ENCODE peak calls at places on chromosome 17, in four cellular contexts. M, L, C and J are unnamed samples.

GRCh38 chr17:20779521-20779920 is 200.0 kb downstream of the CDRT15L2 start:
- DNase-seq in M (no peak), C (no peak), L (no peak), J (no peak)

GRCh38 chr17:44108440-44109311 is 14.8 kb downstream of the HDAC5 start:
- DNase-seq in L (no peak), C (peak), M (no peak), J (no peak)

GRCh38 chr17:260031-260791 is 78.8 kb upstream of the DOC2B start:
- DNase-seq in L (peak), M (no peak), C (no peak), J (peak)

GRCh38 chr17:19768046-19768782 is 20.1 kb upstream of the ALDH3A1 start:
- DNase-seq in C (no peak), M (no peak), L (no peak), J (no peak)

GRCh38 chr17:63881935-63882601 is at the start of gene GH2:
- DNase-seq in L (no peak), M (peak), C (peak), J (peak)

GRCh38 chr17:17416400-17417360 is 60.1 kb upstream of the MED9 start:
- DNase-seq in C (peak), M (no peak), L (no peak), J (no peak)

GRCh38 chr17:66415366-66416206 is 113.2 kb downstream of the PRKCA start:
- DNase-seq in M (no peak), L (no peak), C (no peak), J (no peak)

GRCh38 chr17:66459811-66460270 is 157.4 kb downstream of the PRKCA start:
- DNase-seq in L (no peak), M (no peak), C (peak), J (no peak)

GRCh38 chr17:1533649-1534325 is 17.4 kb upstream of the INPP5K start:
- DNase-seq in M (no peak), C (no peak), L (no peak), J (no peak)

GRCh38 chr17:66716236-66717026 is 118.5 kb upstream of the CACNG5 start:
- DNase-seq in M (no peak), C (no peak), L (no peak), J (peak)

GRCh38 chr17:32970281-32970680 is 21.4 kb upstream of the SPACA3 start:
- DNase-seq in M (no peak), C (no peak), L (no peak), J (no peak)

GRCh38 chr17:7191069-7191468 is 11.9 kb upstream of the ASGR1 start:
- DNase-seq in C (no peak), M (no peak), L (no peak), J (no peak)

GRCh38 chr17:17926840-17927449 is 45.3 kb downstream of the TOM1L2 start:
- DNase-seq in M (no peak), L (no peak), C (no peak), J (no peak)

GRCh38 chr17:18038149-18038850 is 668 bp downstream of the ATPAF2 start:
- DNase-seq in L (no peak), M (no peak), C (peak), J (no peak)

GRCh38 chr17:82287849-82288601 is 14.5 kb upstream of the CSNK1D start:
- DNase-seq in L (no peak), M (no peak), C (peak), J (no peak)

GRCh38 chr17:63189082-63189481 is 223.0 kb downstream of the TANC2 start:
- DNase-seq in C (no peak), L (no peak), M (no peak), J (no peak)

GRCh38 chr17:73228748-73229236 is 32.9 kb downstream of the CPSF4L start:
- DNase-seq in C (peak), L (no peak), M (no peak), J (no peak)

GRCh38 chr17:72683506-72684404 is 408.7 kb downstream of the SLC39A11 start:
- DNase-seq in C (peak), L (no peak), M (no peak), J (no peak)

GRCh38 chr17:76155988-76156661 is 15.1 kb upstream of the FOXJ1 start:
- DNase-seq in L (no peak), M (no peak), C (no peak), J (peak)

GRCh38 chr17:4872786-4873185 is 26.6 kb upstream of the C17orf107 start:
- DNase-seq in M (no peak), C (no peak), L (no peak), J (no peak)

GRCh38 chr17:5381542-5381941 is 37.9 kb downstream of the NUP88 start:
- DNase-seq in L (no peak), C (no peak), M (no peak), J (no peak)

DNA sequence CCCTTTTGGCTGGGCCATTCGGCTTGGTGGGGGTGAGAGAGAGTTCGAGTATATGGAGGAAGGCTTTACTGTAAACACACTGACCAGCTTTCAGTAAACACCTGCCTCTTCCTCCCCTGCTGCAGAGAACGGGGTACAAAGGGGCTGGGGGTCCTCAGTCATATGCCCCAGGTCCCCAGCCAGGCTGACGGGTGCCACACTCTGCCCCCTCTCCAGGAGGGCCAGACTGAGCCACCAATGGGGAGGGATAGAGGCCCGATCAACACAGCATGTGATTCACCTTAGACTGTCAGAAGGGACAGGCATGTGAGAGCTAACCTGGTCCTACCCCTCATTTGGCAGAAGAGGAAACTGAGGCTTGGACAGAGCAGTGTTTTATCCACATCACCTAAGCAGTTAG is 13.0 kb downstream of the NHERF1 start:
- DNase-seq in M (no peak), C (no peak), L (no peak), J (no peak)
- H2BK12ac ChIP-seq in M (peak), C (no peak), L (no peak), J (no peak)

DNA sequence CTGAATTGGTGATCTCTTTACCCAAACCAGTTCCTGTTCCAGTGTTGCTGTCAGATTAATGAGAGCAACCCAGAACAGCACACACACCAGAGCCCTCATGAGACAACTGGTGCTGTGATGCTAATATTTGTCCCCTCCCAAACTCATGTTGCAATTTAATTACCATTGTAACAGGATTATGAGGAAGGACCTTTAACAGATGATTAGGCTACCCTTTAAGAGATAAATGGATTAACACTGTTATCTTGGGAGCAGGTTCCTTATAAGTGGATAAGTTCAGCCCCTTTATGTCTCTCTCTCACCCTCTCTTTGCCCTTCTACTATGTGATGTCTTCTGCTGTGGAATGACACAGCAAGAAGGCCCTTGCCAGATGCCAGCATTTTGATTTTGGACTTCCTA is 1.1 kb upstream of the CCDC182 start:
- DNase-seq in L (no peak), M (no peak), C (no peak), J (no peak)
- H3K23ac ChIP-seq in L (no peak), M (no peak), C (no peak), J (no peak)

DNA sequence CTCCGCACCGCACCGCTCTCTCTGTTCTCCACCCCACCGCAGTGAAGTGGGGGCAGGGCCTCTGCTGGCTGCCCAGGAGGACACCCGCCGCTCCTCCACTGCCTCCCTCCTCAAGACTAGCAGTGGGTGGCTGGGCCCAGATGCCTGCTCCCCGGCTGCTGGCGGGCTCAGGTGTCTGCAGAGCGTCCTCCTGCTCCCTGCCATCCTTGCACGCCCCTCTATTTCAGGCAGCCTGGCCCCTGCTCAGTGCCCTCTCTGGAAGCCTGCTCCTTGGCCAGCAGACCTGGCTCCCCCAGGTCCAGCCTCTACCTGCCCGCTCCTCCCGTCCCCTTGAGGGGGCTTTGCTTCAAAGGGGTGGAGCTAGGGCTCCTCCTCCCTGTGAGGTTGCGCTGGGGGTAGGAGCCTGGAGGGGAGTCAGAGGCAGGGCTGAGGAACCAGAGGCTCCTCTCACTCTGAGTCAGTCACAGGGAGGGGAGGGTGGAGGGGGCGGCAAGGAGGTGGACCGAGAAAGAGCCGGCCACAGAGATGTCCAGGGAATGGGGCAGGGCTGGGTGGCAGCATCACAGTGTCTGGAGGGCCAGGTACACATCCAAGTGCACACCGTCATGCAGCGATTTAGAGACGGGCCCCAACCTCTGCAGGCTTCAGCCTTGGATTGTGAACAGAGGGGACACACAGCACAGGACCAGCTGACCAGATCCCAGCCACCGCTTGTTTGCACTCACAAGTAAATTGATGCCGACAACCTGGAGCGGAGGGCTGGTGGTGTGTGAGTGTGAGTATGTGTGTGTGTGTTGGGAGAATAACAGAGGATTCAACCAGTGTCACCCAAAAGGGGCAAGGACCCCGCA is 9.8 kb upstream of the TMEM92 start:
- DNase-seq in L (no peak), C (peak), M (no peak), J (peak)
- H2BK12ac ChIP-seq in L (peak), C (peak), M (peak), J (no peak)

GRCh38 chr17:50541402-50541915 is 5.5 kb upstream of the SPATA20 start:
- DNase-seq in M (no peak), L (no peak), C (no peak), J (no peak)
- H3K23ac ChIP-seq in M (peak), L (no peak), C (no peak), J (no peak)

GRCh38 chr17:58513391-58513912 is 986 bp downstream of the MTMR4 start:
- DNase-seq in C (no peak), L (no peak), M (no peak), J (no peak)

GRCh38 chr17:58516644-58517377 is 2.4 kb upstream of the MTMR4 start:
- DNase-seq in L (no peak), C (no peak), M (no peak), J (no peak)

GRCh38 chr17:58515286-58515685 is 848 bp upstream of the MTMR4 start:
- DNase-seq in M (no peak), C (no peak), L (no peak), J (no peak)

GRCh38 chr17:58513913-58514794 is at the start of gene MTMR4:
- DNase-seq in L (peak), C (peak), M (peak), J (peak)

DNA sequence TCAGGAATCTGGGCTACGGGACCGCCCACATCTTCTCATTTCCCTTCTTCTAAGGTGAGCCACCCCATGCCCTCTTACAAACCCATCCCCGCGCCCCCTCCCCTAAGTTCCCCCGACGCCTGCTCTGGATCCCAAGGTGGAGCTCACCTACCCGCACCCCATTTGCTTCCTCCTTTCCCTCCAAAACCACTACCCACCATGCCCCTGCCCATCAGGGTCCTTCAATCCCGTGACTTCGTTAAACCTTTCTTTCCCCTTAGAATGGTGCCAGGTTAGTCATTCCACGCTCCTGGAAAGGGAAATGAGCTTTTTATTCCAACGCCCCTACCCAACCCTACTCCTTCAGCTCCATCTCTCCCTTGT is 338 bp upstream of the MTMR4 start:
- DNase-seq in C (no peak), M (no peak), L (no peak), J (no peak)
- H2BK12ac ChIP-seq in C (no peak), M (no peak), L (peak), J (no peak)